ENCODE peak calls at places on chromosomes 1 and 21, in five cellular contexts. F is effector memory CD4-positive, alpha-beta T cell; S is neuronal stem cell; E is aorta; R is CD8-positive, alpha-beta memory T cell. K is an unnamed sample.
A peak's percentile ranks its signal among the peaks of the same experiment; 100 is the strongest.

GRCh38 chr1:223792046-223792445 is 53.7 kb downstream of the TP53BP2 start:
- DNase-seq in F (no peak), R (no peak), E (no peak), S (no peak), K (no peak)

GRCh38 chr21:36732761-36733160 is 33.8 kb downstream of the SIM2 start:
- DNase-seq in S (no peak), F (no peak), E (no peak), R (no peak), K (no peak)

GRCh38 chr1:210394281-210394798 is 65.6 kb downstream of the HHAT start:
- DNase-seq in S (no peak), R (peak; percentile 9), F (no peak), E (peak; percentile 55), K (peak; percentile 28)

GRCh38 chr1:44405804-44406743 is 1.0 kb downstream of the RNF220 start:
- DNase-seq in E (no peak), R (peak; percentile 29), F (no peak), S (no peak), K (no peak)

GRCh38 chr1:48793863-48794262 is 17.2 kb upstream of the BEND5 start:
- DNase-seq in E (no peak), R (no peak), S (no peak), F (no peak), K (no peak)

GRCh38 chr1:231279081-231279480 is 38.1 kb downstream of the GNPAT start:
- DNase-seq in R (no peak), S (no peak), F (no peak), E (no peak), K (no peak)

GRCh38 chr1:229244091-229244490 is 26.8 kb upstream of the RAB4A start:
- DNase-seq in E (no peak), S (no peak), F (no peak), R (no peak), K (no peak)

GRCh38 chr1:160081261-160081936 is at the start of gene KCNJ9:
- DNase-seq in R (no peak), F (no peak), S (no peak), E (no peak), K (no peak)

GRCh38 chr1:16112558-16113555 is 39.4 kb upstream of the FAM131C start:
- DNase-seq in S (no peak), F (no peak), R (no peak), E (peak; percentile 41), K (no peak)

DNA sequence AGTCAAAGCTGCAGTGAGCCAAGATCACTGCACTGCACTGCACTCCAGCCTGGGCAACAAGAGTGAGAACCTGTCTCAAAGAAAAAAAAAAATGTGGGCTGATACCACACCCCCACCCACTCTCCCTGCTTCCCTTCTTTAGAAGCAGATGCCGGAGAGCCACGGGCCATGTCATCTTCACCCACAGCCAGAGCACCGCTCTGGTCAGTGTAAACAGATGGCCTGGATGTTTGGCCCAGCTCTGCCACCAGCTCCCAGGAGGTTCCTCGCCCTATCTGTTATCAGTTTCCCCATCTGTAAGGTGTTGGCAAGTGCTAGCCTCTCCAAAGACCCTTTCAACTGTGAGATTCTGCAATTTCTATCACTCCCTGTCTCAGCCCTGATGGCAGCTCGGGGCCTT is 11.9 kb upstream of the ADGRB2 start:
- DNase-seq in E (no peak), R (no peak), F (no peak), S (no peak), K (no peak)
- H3K4me3 ChIP-seq in E (no peak overlapping the region), R (no peak overlapping the region), F (no peak overlapping the region), S (no peak overlapping the region), K (no peak overlapping the region)

GRCh38 chr1:17432412-17432811 is 7.1 kb downstream of the RCC2 start:
- DNase-seq in R (no peak), E (no peak), S (no peak), F (no peak), K (no peak)

GRCh38 chr1:17436380-17437174 is 2.9 kb downstream of the RCC2 start:
- DNase-seq in E (no peak), R (no peak), F (no peak), S (no peak), K (no peak)

GRCh38 chr1:17434016-17434415 is 5.5 kb downstream of the RCC2 start:
- DNase-seq in R (no peak), E (no peak), F (no peak), S (no peak), K (no peak)

GRCh38 chr1:17433261-17433660 is 6.2 kb downstream of the RCC2 start:
- DNase-seq in F (no peak), E (no peak), S (no peak), R (no peak), K (no peak)

DNA sequence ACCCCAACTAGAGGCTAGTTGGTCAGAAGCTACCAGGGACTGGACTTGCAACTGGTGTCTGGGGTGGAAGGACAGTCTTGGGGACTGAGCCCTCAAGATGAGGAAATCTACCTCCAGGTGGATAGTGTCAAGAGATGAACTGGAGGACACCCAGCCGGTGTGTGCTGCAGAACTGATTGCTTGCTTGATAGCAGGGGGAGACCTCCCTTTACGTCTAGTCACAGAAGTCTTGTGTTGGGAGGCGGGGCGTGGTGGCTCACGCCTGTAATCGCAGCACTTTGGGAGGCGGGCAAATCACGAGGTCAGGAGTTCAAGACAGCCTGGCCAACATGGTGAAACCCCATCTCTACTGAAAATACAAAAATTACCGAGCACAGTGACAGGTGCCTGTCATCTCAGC is 4.9 kb downstream of the RCC2 start:
- DNase-seq in S (no peak), E (no peak), R (no peak), F (no peak), K (no peak)
- H3K4me3 ChIP-seq in S (no peak overlapping the region), E (no peak overlapping the region), R (no peak overlapping the region), F (no peak overlapping the region), K (no peak overlapping the region)

GRCh38 chr1:115462677-115463076 is 124.6 kb upstream of the NGF start:
- DNase-seq in F (no peak), S (no peak), E (no peak), R (no peak), K (peak; percentile 73)

GRCh38 chr1:115461526-115461925 is 123.5 kb upstream of the NGF start:
- DNase-seq in R (no peak), F (no peak), E (no peak), S (no peak), K (no peak)

GRCh38 chr1:115466433-115466832 is 128.4 kb upstream of the NGF start:
- DNase-seq in R (no peak), S (no peak), E (no peak), F (no peak), K (no peak)

GRCh38 chr1:115465802-115466363 is 127.8 kb upstream of the NGF start:
- DNase-seq in R (no peak), F (no peak), S (no peak), E (no peak), K (no peak)

GRCh38 chr1:115463347-115463746 is 125.3 kb upstream of the NGF start:
- DNase-seq in R (no peak), E (no peak), F (no peak), S (no peak), K (no peak)
- H3K4me3 ChIP-seq in R (no peak overlapping the region), E (no peak overlapping the region), F (no peak overlapping the region), S (no peak overlapping the region), K (no peak overlapping the region)

GRCh38 chr1:156463874-156464273 is 36.7 kb downstream of the MEF2D start:
- DNase-seq in F (no peak), S (no peak), E (no peak), R (no peak), K (no peak)

GRCh38 chr1:156467385-156467784 is 33.2 kb downstream of the MEF2D start:
- DNase-seq in E (no peak), S (no peak), R (no peak), F (no peak), K (no peak)

GRCh38 chr1:156464825-156465452 is 35.6 kb downstream of the MEF2D start:
- DNase-seq in E (no peak), S (no peak), F (no peak), R (no peak), K (no peak)

GRCh38 chr1:156464335-156464734 is 36.2 kb downstream of the MEF2D start:
- DNase-seq in S (no peak), F (no peak), E (no peak), R (no peak), K (no peak)

GRCh38 chr1:156465747-156466365 is 34.7 kb downstream of the MEF2D start:
- DNase-seq in E (no peak), R (no peak), S (no peak), F (no peak), K (no peak)
- H3K4me3 ChIP-seq in E (no peak overlapping the region), R (no peak overlapping the region), S (no peak overlapping the region), F (no peak overlapping the region), K (no peak overlapping the region)

GRCh38 chr21:34883501-34884271 is 165.4 kb downstream of the RUNX1 start:
- DNase-seq in E (no peak), S (no peak), F (no peak), R (no peak), K (no peak)
- H3K4me3 ChIP-seq in E (no peak overlapping the region), S (no peak overlapping the region), F (no peak overlapping the region), R (no peak overlapping the region), K (peak overlapping the region; percentile 74)

GRCh38 chr21:42121792-42122191 is 50.7 kb downstream of the UMODL1 start:
- DNase-seq in E (peak; percentile 27), S (no peak), R (no peak), F (no peak), K (no peak)

GRCh38 chr21:42123509-42123908 is 52.4 kb downstream of the UMODL1 start:
- DNase-seq in R (no peak), F (no peak), S (no peak), E (no peak), K (no peak)

GRCh38 chr21:42122808-42123207 is 51.7 kb downstream of the UMODL1 start:
- DNase-seq in E (peak; percentile 30), S (no peak), R (no peak), F (no peak), K (no peak)

GRCh38 chr21:42120904-42121535 is 49.9 kb downstream of the UMODL1 start:
- DNase-seq in R (no peak), S (no peak), E (no peak), F (no peak), K (no peak)

GRCh38 chr21:42122398-42122797 is 51.3 kb downstream of the UMODL1 start:
- DNase-seq in E (peak; percentile 12), S (no peak), R (no peak), F (no peak), K (no peak)
- H3K4me3 ChIP-seq in E (no peak overlapping the region), S (peak overlapping the region; percentile 20), R (no peak overlapping the region), F (no peak overlapping the region), K (no peak overlapping the region)

DNA sequence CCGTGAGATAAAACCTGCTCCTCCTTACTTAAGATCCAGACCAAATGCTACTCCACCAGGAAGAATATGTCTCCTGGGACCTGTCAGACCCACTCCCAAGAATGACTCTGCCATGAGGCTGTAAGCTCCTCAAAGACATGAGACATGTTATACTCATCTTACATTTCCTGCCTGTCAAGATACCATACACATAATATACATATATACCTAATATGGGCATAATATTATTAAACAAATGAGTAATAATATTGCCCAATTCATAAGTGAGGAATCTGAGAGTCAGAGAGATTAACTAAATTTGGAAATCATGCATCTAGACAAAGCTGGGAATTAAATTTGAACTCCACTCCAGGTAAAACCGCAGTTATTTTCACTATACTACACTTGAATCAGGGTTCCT is 634.9 kb downstream of the LMO4 start:
- DNase-seq in S (no peak), E (no peak), R (no peak), F (no peak), K (no peak)
- H3K4me3 ChIP-seq in S (no peak overlapping the region), E (no peak overlapping the region), R (no peak overlapping the region), F (no peak overlapping the region), K (no peak overlapping the region)

K was measured in Jurkat, Clone E6-1.